ENCODE peak calls at places on chromosomes 11 and 22, in four cellular contexts. V is activated T-cell treated with anti-CD3 and anti-CD28 coated beads for 24 hours; B is activated effector memory CD4-positive, alpha-beta T cell treated with anti-CD3 and anti-CD28 coated beads, Interleukin-2, amount 50 U/mL, for 16 hours; O is A549. H is an unnamed sample.

GRCh38 chr22:44337658-44338004 is 24.9 kb upstream of the SHISAL1 start:
- DNase-seq in V (no peak), B (no peak), O (peak; percentile 38), H (no peak)

GRCh38 chr11:60838132-60838531 is 3.8 kb upstream of the CCDC86 start:
- DNase-seq in V (no peak), B (no peak), O (no peak), H (no peak)

GRCh38 chr11:118002010-118002540 is 15.9 kb downstream of the IL10RA start:
- DNase-seq in O (no peak), V (peak; percentile 53), B (peak; percentile 86), H (peak; percentile 65)

GRCh38 chr11:1557904-1558831 is 13.9 kb downstream of the DUSP8 start:
- DNase-seq in V (no peak), O (peak; percentile 71), B (no peak), H (no peak)

GRCh38 chr11:76823481-76824028 is 37.2 kb upstream of the ACER3 start:
- DNase-seq in B (no peak), O (peak; percentile 91), V (no peak), H (no peak)

GRCh38 chr22:31650391-31650790 is 11.6 kb downstream of the PISD start:
- DNase-seq in O (no peak), V (no peak), B (no peak), H (no peak)

GRCh38 chr11:33773399-33774355 is 643 bp downstream of the FBXO3 start:
- DNase-seq in V (no peak), B (peak; percentile 75), O (peak; percentile 40), H (peak; percentile 59)

GRCh38 chr11:77127674-77127968 is 425 bp upstream of the MYO7A start:
- DNase-seq in O (no peak), B (no peak), V (no peak), H (no peak)

GRCh38 chr11:133122260-133122659 is 410.0 kb downstream of the OPCML start:
- DNase-seq in B (no peak), V (no peak), O (no peak), H (no peak)

GRCh38 chr11:95545116-95545875 is 244.3 kb downstream of the FAM76B start:
- DNase-seq in O (no peak), B (no peak), V (no peak), H (no peak)

GRCh38 chr22:47836957-47837356 is 1074.5 kb downstream of the TBC1D22A start:
- DNase-seq in O (no peak), V (no peak), B (no peak), H (no peak)

GRCh38 chr22:30423296-30423958 is 2.1 kb upstream of the MTFP1 start:
- DNase-seq in V (peak; percentile 54), O (no peak), B (peak; percentile 84), H (peak; percentile 37)

GRCh38 chr22:19641254-19641982 is 72.9 kb upstream of the SEPTIN5 start:
- DNase-seq in O (peak; percentile 36), B (no peak), V (no peak), H (no peak)

GRCh38 chr22:17266261-17266971 is 47.2 kb upstream of the ADA2 start:
- DNase-seq in O (no peak), V (no peak), B (no peak), H (no peak)

GRCh38 chr11:76206327-76207081 is at the start of gene WNT11:
- DNase-seq in B (peak; percentile 72), V (no peak), O (peak; percentile 40), H (peak; percentile 21)

GRCh38 chr22:28742562-28742962 is 723 bp downstream of the HSCB start:
- DNase-seq in B (no peak), V (no peak), O (no peak), H (no peak)

GRCh38 chr11:42770444-42771065 is 541.2 kb upstream of the API5 start:
- DNase-seq in O (no peak), B (no peak), V (no peak), H (no peak)

GRCh38 chr22:16963189-16963945 is 44.7 kb downstream of the GAB4 start:
- DNase-seq in V (no peak), B (no peak), O (no peak), H (no peak)

GRCh38 chr11:61688368-61689163 is 8.4 kb downstream of the DAGLA start:
- DNase-seq in O (no peak), V (no peak), B (no peak), H (no peak)

GRCh38 chr11:120336641-120337132 is 474 bp downstream of the ARHGEF12 start:
- DNase-seq in B (peak; percentile 76), V (no peak), O (peak; percentile 31), H (no peak)

GRCh38 chr11:63961608-63962412 is 12.6 kb upstream of the COX8A start:
- DNase-seq in O (no peak), V (no peak), B (no peak), H (peak; percentile 28)

GRCh38 chr22:44045171-44045570 is 21.1 kb downstream of the PARVB start:
- DNase-seq in B (no peak), O (no peak), V (no peak), H (no peak)

GRCh38 chr11:27456140-27456801 is 16.3 kb downstream of the LGR4 start:
- DNase-seq in B (no peak), O (no peak), V (no peak), H (no peak)

GRCh38 chr11:117226388-117227385 is 5.2 kb downstream of the PCSK7 start:
- DNase-seq in B (peak; percentile 68), V (no peak), O (peak; percentile 67), H (peak; percentile 42)

H was measured in stimulated activated naive CD8-positive, alpha-beta T cell treated with anti-CD3 and anti-CD28 coated beads, Interleukin-15, amount 100 ng/mL, for 72 hours.